ENCODE peak calls at places on chromosomes 1 and 21, in six cellular contexts. O, L, F, U, D and R are unnamed samples.

GRCh38 chr1:153752561-153753195 is 22.5 kb upstream of the SLC27A3 start:
- DNase-seq in O (no peak), L (no peak), F (no peak), U (no peak), D (no peak), R (no peak)

GRCh38 chr1:61079898-61080336 is 2.4 kb upstream of the NFIA start:
- DNase-seq in O (peak), L (no peak), F (peak), U (peak), D (no peak), R (no peak)

GRCh38 chr21:30206551-30207251 is 9.2 kb downstream of the CLDN8 start:
- DNase-seq in O (no peak), L (no peak), F (no peak), U (no peak), D (no peak), R (no peak)

GRCh38 chr21:16085436-16085835 is 355.7 kb downstream of the USP25 start:
- DNase-seq in O (no peak), L (no peak), F (no peak), U (no peak), D (no peak), R (no peak)

GRCh38 chr1:163796394-163796821 is 474.7 kb downstream of the NUF2 start:
- DNase-seq in O (no peak), L (no peak), F (no peak), U (no peak), D (no peak), R (no peak)

GRCh38 chr21:44421901-44422840 is 33.1 kb upstream of the LRRC3 start:
- DNase-seq in O (no peak), L (no peak), F (no peak), U (no peak), D (no peak), R (no peak)

GRCh38 chr1:31038360-31038759 is 27.2 kb downstream of the PUM1 start:
- DNase-seq in O (no peak), L (no peak), F (no peak), U (no peak), D (no peak), R (no peak)

GRCh38 chr21:34511787-34512451 is at the start of gene KCNE1:
- DNase-seq in O (no peak), L (no peak), F (no peak), U (no peak), D (no peak), R (no peak)

GRCh38 chr1:31760422-31760900 is 3.7 kb downstream of the ADGRB2 start:
- DNase-seq in O (no peak), L (no peak), F (no peak), U (no peak), D (no peak), R (no peak)

GRCh38 chr1:235617808-235618207 is 31.8 kb downstream of the GNG4 start:
- DNase-seq in O (no peak), L (no peak), F (no peak), U (no peak), D (no peak), R (no peak)

GRCh38 chr1:113390871-113391642 is 742 bp downstream of the MAGI3 start:
- DNase-seq in O (no peak), L (peak), F (peak), U (no peak), D (no peak), R (peak)

GRCh38 chr1:29502225-29502755 is 266.0 kb downstream of the PTPRU start:
- DNase-seq in O (no peak), L (no peak), F (no peak), U (no peak), D (no peak), R (no peak)

GRCh38 chr1:161223805-161224694 is 622 bp upstream of the APOA2 start:
- DNase-seq in O (no peak), L (no peak), F (peak), U (peak), D (no peak), R (no peak)

GRCh38 chr1:19133360-19133759 is 76.7 kb downstream of the UBR4 start:
- DNase-seq in O (no peak), L (no peak), F (no peak), U (no peak), D (no peak), R (no peak)

GRCh38 chr1:14602131-14602530 is 3.6 kb downstream of the KAZN start:
- DNase-seq in O (no peak), L (no peak), F (no peak), U (no peak), D (no peak), R (no peak)

GRCh38 chr1:57309608-57310007 is 114.3 kb downstream of the DAB1 start:
- DNase-seq in O (no peak), L (no peak), F (no peak), U (peak), D (no peak), R (no peak)

GRCh38 chr1:110634455-110635281 is 28.5 kb upstream of the KCNA2 start:
- DNase-seq in O (no peak), L (peak), F (no peak), U (no peak), D (peak), R (peak)

GRCh38 chr1:33454646-33455282 is 17.7 kb upstream of the ZSCAN20 start:
- DNase-seq in O (no peak), L (no peak), F (no peak), U (no peak), D (no peak), R (no peak)

GRCh38 chr1:10717296-10718082 is 79.0 kb downstream of the CASZ1 start:
- DNase-seq in O (no peak), L (no peak), F (peak), U (no peak), D (no peak), R (no peak)

GRCh38 chr1:192506741-192507155 is 68.8 kb upstream of the RGS1 start:
- DNase-seq in O (no peak), L (peak), F (no peak), U (peak), D (peak), R (peak)

GRCh38 chr1:91750398-91750996 is 135.5 kb downstream of the TGFBR3 start:
- DNase-seq in O (no peak), L (no peak), F (no peak), U (no peak), D (no peak), R (no peak)

GRCh38 chr21:37365657-37366487 is 701 bp upstream of the DYRK1A start:
- DNase-seq in O (no peak), L (no peak), F (peak), U (peak), D (no peak), R (no peak)

GRCh38 chr1:153598309-153599172 is 14.4 kb downstream of the S100A16 start:
- DNase-seq in O (peak), L (peak), F (no peak), U (no peak), D (peak), R (peak)

GRCh38 chr1:180672105-180672504 is 40.3 kb downstream of the XPR1 start:
- DNase-seq in O (no peak), L (no peak), F (no peak), U (no peak), D (no peak), R (no peak)

GRCh38 chr1:169339773-169340172 is 27.8 kb downstream of the NME7 start:
- DNase-seq in O (no peak), L (no peak), F (no peak), U (no peak), D (no peak), R (no peak)

GRCh38 chr1:169340882-169341281 is 26.7 kb downstream of the NME7 start:
- DNase-seq in O (peak), L (no peak), F (no peak), U (no peak), D (no peak), R (no peak)

GRCh38 chr1:169338617-169339016 is 29.0 kb downstream of the NME7 start:
- DNase-seq in O (no peak), L (no peak), F (no peak), U (no peak), D (no peak), R (no peak)
- TF ChIP-seq POLR2A in O (no peak), L (no peak), F (no peak), U (no peak), D (no peak), R (no peak)

GRCh38 chr1:99328171-99328570 is 63.9 kb downstream of the PLPPR4 start:
- DNase-seq in O (no peak), L (no peak), F (no peak), U (no peak), D (no peak), R (no peak)

GRCh38 chr1:99331083-99331482 is 66.8 kb downstream of the PLPPR4 start:
- DNase-seq in O (no peak), L (no peak), F (no peak), U (no peak), D (no peak), R (no peak)

GRCh38 chr1:99327357-99327756 is 63.1 kb downstream of the PLPPR4 start:
- DNase-seq in O (no peak), L (no peak), F (no peak), U (no peak), D (no peak), R (no peak)

GRCh38 chr1:99326215-99326949 is 62.1 kb downstream of the PLPPR4 start:
- DNase-seq in O (no peak), L (no peak), F (no peak), U (peak), D (no peak), R (no peak)
- TF ChIP-seq TAF1 in O (no peak), L (no peak), F (no peak), U (no peak), D (no peak), R (no peak)

GRCh38 chr1:202014915-202015676 is 4.7 kb downstream of the ELF3 start:
- DNase-seq in O (no peak), L (no peak), F (no peak), U (no peak), D (no peak), R (no peak)
- TF ChIP-seq POLR2A in O (peak), L (no peak), F (no peak), U (no peak), D (no peak), R (no peak)

GRCh38 chr1:1231400-1232223 is at the start of gene SDF4:
- DNase-seq in O (peak), L (peak), F (peak), U (peak), D (peak), R (peak)

GRCh38 chr1:1233567-1233892 is 1.5 kb downstream of the B3GALT6 start:
- DNase-seq in O (no peak), L (no peak), F (no peak), U (no peak), D (no peak), R (no peak)

GRCh38 chr1:1232801-1233566 is 947 bp downstream of the B3GALT6 start:
- DNase-seq in O (no peak), L (no peak), F (peak), U (no peak), D (no peak), R (no peak)

GRCh38 chr1:1230656-1231399 is 973 bp downstream of the SDF4 start:
- DNase-seq in O (no peak), L (no peak), F (peak), U (peak), D (no peak), R (no peak)

DNA sequence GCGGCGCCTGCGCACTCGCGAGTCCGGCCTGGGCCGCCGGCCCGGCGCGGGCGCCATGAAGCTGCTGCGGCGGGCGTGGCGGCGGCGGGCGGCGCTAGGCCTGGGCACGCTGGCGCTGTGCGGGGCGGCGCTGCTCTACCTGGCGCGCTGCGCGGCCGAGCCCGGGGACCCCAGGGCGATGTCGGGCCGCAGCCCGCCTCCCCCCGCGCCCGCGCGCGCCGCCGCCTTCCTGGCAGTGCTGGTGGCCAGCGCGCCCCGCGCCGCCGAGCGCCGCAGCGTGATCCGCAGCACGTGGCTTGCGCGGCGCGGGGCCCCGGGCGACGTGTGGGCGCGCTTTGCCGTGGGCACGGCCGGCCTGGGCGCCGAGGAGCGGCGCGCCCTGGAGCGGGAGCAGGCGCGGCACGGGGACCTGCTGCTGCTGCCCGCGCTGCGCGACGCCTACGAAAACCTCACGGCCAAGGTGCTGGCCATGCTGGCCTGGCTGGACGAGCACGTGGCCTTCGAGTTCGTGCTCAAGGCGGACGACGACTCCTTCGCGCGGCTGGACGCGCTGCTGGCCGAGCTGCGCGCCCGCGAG is at the start of gene B3GALT6:
- DNase-seq in O (no peak), L (no peak), F (no peak), U (no peak), D (no peak), R (no peak)
- TF ChIP-seq TAF1 in O (no peak), L (no peak), F (no peak), U (no peak), D (no peak), R (no peak)

GRCh38 chr1:51988254-51988653 is 2.2 kb downstream of the RAB3B start:
- DNase-seq in O (no peak), L (no peak), F (no peak), U (no peak), D (no peak), R (no peak)

GRCh38 chr1:51989582-51990477 is 670 bp downstream of the RAB3B start:
- DNase-seq in O (no peak), L (no peak), F (no peak), U (no peak), D (no peak), R (no peak)

GRCh38 chr1:51986718-51987117 is 3.8 kb downstream of the RAB3B start:
- DNase-seq in O (no peak), L (no peak), F (no peak), U (no peak), D (no peak), R (no peak)

DNA sequence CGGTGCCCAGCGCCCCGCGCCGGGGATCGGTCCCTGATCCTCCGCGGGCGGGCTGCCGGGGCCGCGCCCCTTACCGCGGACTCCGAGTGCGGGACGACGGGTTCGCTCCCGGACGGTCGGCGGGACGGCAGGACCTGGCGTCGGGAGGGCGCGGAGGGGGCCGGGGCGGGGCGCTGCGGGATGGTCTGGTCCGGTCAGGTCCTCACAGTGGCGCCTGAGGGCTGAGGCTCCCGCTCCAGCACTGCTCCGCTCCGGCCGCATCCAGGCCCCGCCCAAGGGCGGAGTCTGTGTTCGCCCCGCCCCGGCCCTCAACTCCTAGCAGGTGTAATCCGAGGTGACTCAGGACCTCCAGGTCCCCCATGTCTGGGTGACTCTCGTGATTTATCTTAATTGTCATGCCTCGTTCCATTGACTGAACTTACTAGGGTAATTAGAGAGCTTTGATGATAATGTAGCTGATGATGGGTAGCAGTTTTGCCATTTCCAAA is at the start of gene RAB3B:
- DNase-seq in O (peak), L (peak), F (peak), U (peak), D (no peak), R (peak)
- TF ChIP-seq POLR2A in O (peak), L (no peak), F (no peak), U (no peak), D (no peak), R (no peak)

GRCh38 chr1:207361910-207362309 is 40.4 kb downstream of the CD55 start:
- DNase-seq in O (no peak), L (no peak), F (no peak), U (no peak), D (no peak), R (no peak)
- TF ChIP-seq TAF1 in O (no peak), L (no peak), F (no peak), U (no peak), D (no peak), R (no peak)